ENCODE peak calls at places on chromosomes 16 and 17, in four cellular contexts. One of them, this sample, is unnamed.

GRCh38 chr17:41654134-41654907 is 29.9 kb upstream of the KRT17 start:
- DNase-seq in GM12865: no peak
- DNase-seq in mesothelial cell of epicardium: no peak
- DNase-seq in lower leg skin: peak; percentile 94
- DNase-seq in this sample: no peak

GRCh38 chr16:78437352-78437968 is 338.0 kb downstream of the WWOX start:
- DNase-seq in GM12865: peak; percentile 17
- DNase-seq in mesothelial cell of epicardium: peak; percentile 40
- DNase-seq in lower leg skin: no peak
- DNase-seq in this sample: no peak

GRCh38 chr17:8162232-8162996 is at the start of gene VAMP2:
- DNase-seq in GM12865: peak; percentile 82
- DNase-seq in mesothelial cell of epicardium: peak; percentile 75
- DNase-seq in lower leg skin: peak; percentile 97
- DNase-seq in this sample: peak; percentile 95

GRCh38 chr16:62254847-62255246 is 218.6 kb upstream of the CDH8 start:
- DNase-seq in GM12865: no peak
- DNase-seq in mesothelial cell of epicardium: no peak
- DNase-seq in lower leg skin: no peak
- DNase-seq in this sample: no peak

GRCh38 chr17:75739801-75740200 is 18.5 kb downstream of the ITGB4 start:
- DNase-seq in GM12865: no peak
- DNase-seq in mesothelial cell of epicardium: no peak
- DNase-seq in lower leg skin: no peak
- DNase-seq in this sample: no peak

GRCh38 chr17:17922198-17922901 is 49.9 kb downstream of the TOM1L2 start:
- DNase-seq in GM12865: no peak
- DNase-seq in mesothelial cell of epicardium: no peak
- DNase-seq in lower leg skin: peak; percentile 54
- DNase-seq in this sample: no peak

GRCh38 chr17:75118307-75118706 is 8.5 kb downstream of the ARMC7 start:
- DNase-seq in GM12865: no peak
- DNase-seq in mesothelial cell of epicardium: no peak
- DNase-seq in lower leg skin: no peak
- DNase-seq in this sample: no peak

GRCh38 chr16:80899804-80900592 is 95.6 kb upstream of the CDYL2 start:
- DNase-seq in GM12865: no peak
- DNase-seq in mesothelial cell of epicardium: no peak
- DNase-seq in lower leg skin: peak; percentile 84
- DNase-seq in this sample: no peak

GRCh38 chr16:82395212-82395611 is 225.2 kb upstream of the MPHOSPH6 start:
- DNase-seq in GM12865: no peak
- DNase-seq in mesothelial cell of epicardium: no peak
- DNase-seq in lower leg skin: peak; percentile 8
- DNase-seq in this sample: no peak

GRCh38 chr17:2860883-2861282 is 64.6 kb downstream of the RAP1GAP2 start:
- DNase-seq in GM12865: no peak
- DNase-seq in mesothelial cell of epicardium: no peak
- DNase-seq in lower leg skin: no peak
- DNase-seq in this sample: no peak

GRCh38 chr17:79242873-79243602 is 168.4 kb downstream of the ENGASE start:
- DNase-seq in GM12865: peak; percentile 34
- DNase-seq in mesothelial cell of epicardium: no peak
- DNase-seq in lower leg skin: no peak
- DNase-seq in this sample: no peak

GRCh38 chr17:76498886-76499667 is 2.1 kb downstream of the RHBDF2 start:
- DNase-seq in GM12865: peak; percentile 89
- DNase-seq in mesothelial cell of epicardium: no peak
- DNase-seq in lower leg skin: no peak
- DNase-seq in this sample: no peak

GRCh38 chr16:27721548-27722265 is 171.8 kb downstream of the KATNIP start:
- DNase-seq in GM12865: no peak
- DNase-seq in mesothelial cell of epicardium: no peak
- DNase-seq in lower leg skin: peak; percentile 93
- DNase-seq in this sample: no peak

GRCh38 chr16:50781043-50781442 is 39.2 kb downstream of the CYLD start:
- DNase-seq in GM12865: no peak
- DNase-seq in mesothelial cell of epicardium: no peak
- DNase-seq in lower leg skin: no peak
- DNase-seq in this sample: no peak

GRCh38 chr17:81537343-81537855 is 9.2 kb downstream of the FSCN2 start:
- DNase-seq in GM12865: peak; percentile 58
- DNase-seq in mesothelial cell of epicardium: no peak
- DNase-seq in lower leg skin: no peak
- DNase-seq in this sample: no peak

GRCh38 chr16:75081179-75081859 is 35.3 kb downstream of the LDHD start:
- DNase-seq in GM12865: peak; percentile 47
- DNase-seq in mesothelial cell of epicardium: no peak
- DNase-seq in lower leg skin: no peak
- DNase-seq in this sample: no peak

GRCh38 chr17:44827863-44828262 is 2.2 kb downstream of the GJC1 start:
- DNase-seq in GM12865: no peak
- DNase-seq in mesothelial cell of epicardium: no peak
- DNase-seq in lower leg skin: no peak
- DNase-seq in this sample: no peak

GRCh38 chr16:75621170-75621477 is 2.0 kb downstream of the ADAT1 start:
- DNase-seq in GM12865: peak; percentile 61
- DNase-seq in mesothelial cell of epicardium: no peak
- DNase-seq in lower leg skin: no peak
- DNase-seq in this sample: no peak

GRCh38 chr17:66344473-66344872 is 42.1 kb downstream of the PRKCA start:
- DNase-seq in GM12865: no peak
- DNase-seq in mesothelial cell of epicardium: no peak
- DNase-seq in lower leg skin: no peak
- DNase-seq in this sample: no peak

GRCh38 chr16:70693231-70693671 is 7.4 kb upstream of the MTSS2 start:
- DNase-seq in GM12865: no peak
- DNase-seq in mesothelial cell of epicardium: no peak
- DNase-seq in lower leg skin: no peak
- DNase-seq in this sample: no peak

GRCh38 chr16:27595461-27595860 is 45.5 kb downstream of the KATNIP start:
- DNase-seq in GM12865: no peak
- DNase-seq in mesothelial cell of epicardium: no peak
- DNase-seq in lower leg skin: no peak
- DNase-seq in this sample: no peak

GRCh38 chr16:17343028-17343427 is 127.7 kb downstream of the XYLT1 start:
- DNase-seq in GM12865: peak; percentile 70
- DNase-seq in mesothelial cell of epicardium: no peak
- DNase-seq in lower leg skin: no peak
- DNase-seq in this sample: no peak

GRCh38 chr17:68700391-68700790 is 99.2 kb upstream of the FAM20A start:
- DNase-seq in GM12865: no peak
- DNase-seq in mesothelial cell of epicardium: no peak
- DNase-seq in lower leg skin: no peak
- DNase-seq in this sample: no peak

GRCh38 chr17:28698253-28698941 is 13.3 kb downstream of the PROCA1 start:
- DNase-seq in GM12865: no peak
- DNase-seq in mesothelial cell of epicardium: no peak
- DNase-seq in lower leg skin: no peak
- DNase-seq in this sample: no peak

GRCh38 chr17:68424861-68425260 is 32.4 kb downstream of the WIPI1 start:
- DNase-seq in GM12865: no peak
- DNase-seq in mesothelial cell of epicardium: no peak
- DNase-seq in lower leg skin: peak; percentile 56
- DNase-seq in this sample: no peak

GRCh38 chr16:27096375-27096774 is 29.6 kb downstream of the C16orf82 start:
- DNase-seq in GM12865: no peak
- DNase-seq in mesothelial cell of epicardium: no peak
- DNase-seq in lower leg skin: peak; percentile 50
- DNase-seq in this sample: no peak

GRCh38 chr17:57294075-57294474 is 37.8 kb downstream of the MSI2 start:
- DNase-seq in GM12865: no peak
- DNase-seq in mesothelial cell of epicardium: no peak
- DNase-seq in lower leg skin: no peak
- DNase-seq in this sample: no peak

GRCh38 chr17:61337247-61337812 is 62.3 kb upstream of the TBX2 start:
- DNase-seq in GM12865: no peak
- DNase-seq in mesothelial cell of epicardium: no peak
- DNase-seq in lower leg skin: no peak
- DNase-seq in this sample: no peak
- TF ChIP-seq CTCF in GM12865: no peak
- TF ChIP-seq CTCF in mesothelial cell of epicardium: no peak
- TF ChIP-seq CTCF in lower leg skin: no peak
- TF ChIP-seq CTCF in this sample: no peak

GRCh38 chr16:67294927-67295326 is 15.6 kb downstream of the PLEKHG4 start:
- DNase-seq in GM12865: no peak
- DNase-seq in mesothelial cell of epicardium: no peak
- DNase-seq in lower leg skin: no peak
- DNase-seq in this sample: no peak
- TF ChIP-seq CTCF in GM12865: no peak
- TF ChIP-seq CTCF in mesothelial cell of epicardium: no peak
- TF ChIP-seq CTCF in lower leg skin: no peak
- TF ChIP-seq CTCF in this sample: peak; percentile 18

GRCh38 chr16:29922986-29923501 is 3.0 kb downstream of the KCTD13 start:
- DNase-seq in GM12865: no peak
- DNase-seq in mesothelial cell of epicardium: no peak
- DNase-seq in lower leg skin: peak; percentile 50
- DNase-seq in this sample: no peak

GRCh38 chr16:29925173-29925804 is 737 bp downstream of the KCTD13 start:
- DNase-seq in GM12865: peak; percentile 18
- DNase-seq in mesothelial cell of epicardium: no peak
- DNase-seq in lower leg skin: peak; percentile 62
- DNase-seq in this sample: no peak

GRCh38 chr16:29925805-29926674 is at the start of gene KCTD13:
- DNase-seq in GM12865: peak; percentile 91
- DNase-seq in mesothelial cell of epicardium: peak; percentile 88
- DNase-seq in lower leg skin: peak; percentile 97
- DNase-seq in this sample: peak; percentile 97

GRCh38 chr16:29927523-29927905 is 1.5 kb upstream of the KCTD13 start:
- DNase-seq in GM12865: no peak
- DNase-seq in mesothelial cell of epicardium: no peak
- DNase-seq in lower leg skin: no peak
- DNase-seq in this sample: no peak

GRCh38 chr16:29926675-29927522 is 873 bp upstream of the KCTD13 start:
- DNase-seq in GM12865: no peak
- DNase-seq in mesothelial cell of epicardium: no peak
- DNase-seq in lower leg skin: peak; percentile 57
- DNase-seq in this sample: no peak
- TF ChIP-seq CTCF in GM12865: no peak
- TF ChIP-seq CTCF in mesothelial cell of epicardium: no peak
- TF ChIP-seq CTCF in lower leg skin: no peak
- TF ChIP-seq CTCF in this sample: no peak

GRCh38 chr16:19555938-19556778 is 655 bp downstream of the VPS35L start:
- DNase-seq in GM12865: peak; percentile 65
- DNase-seq in mesothelial cell of epicardium: no peak
- DNase-seq in lower leg skin: no peak
- DNase-seq in this sample: no peak
- TF ChIP-seq CTCF in GM12865: no peak
- TF ChIP-seq CTCF in mesothelial cell of epicardium: no peak
- TF ChIP-seq CTCF in lower leg skin: no peak
- TF ChIP-seq CTCF in this sample: peak; percentile 37

DNA sequence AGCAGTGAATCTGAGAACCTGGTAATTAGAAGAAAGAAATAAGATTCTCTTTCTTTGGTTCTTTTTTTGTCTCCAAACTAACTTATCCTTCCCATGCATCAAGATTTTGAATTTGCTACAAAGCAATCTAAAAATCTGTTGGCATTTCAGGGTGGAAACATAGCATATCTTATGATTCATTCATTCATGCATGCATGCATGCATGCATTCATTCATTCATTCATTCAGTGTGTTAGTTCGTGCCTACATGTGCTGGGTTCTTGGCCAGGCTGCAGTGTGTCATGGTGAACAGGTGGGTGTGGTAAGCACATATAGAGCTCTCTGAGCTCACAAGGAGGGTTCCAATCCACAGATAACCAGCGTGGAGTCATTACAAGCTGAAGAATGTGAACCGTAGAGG is 410.5 kb downstream of the CPPED1 start:
- DNase-seq in GM12865: no peak
- DNase-seq in mesothelial cell of epicardium: no peak
- DNase-seq in lower leg skin: no peak
- DNase-seq in this sample: no peak
- TF ChIP-seq CTCF in GM12865: no peak
- TF ChIP-seq CTCF in mesothelial cell of epicardium: no peak
- TF ChIP-seq CTCF in lower leg skin: no peak
- TF ChIP-seq CTCF in this sample: no peak

DNA sequence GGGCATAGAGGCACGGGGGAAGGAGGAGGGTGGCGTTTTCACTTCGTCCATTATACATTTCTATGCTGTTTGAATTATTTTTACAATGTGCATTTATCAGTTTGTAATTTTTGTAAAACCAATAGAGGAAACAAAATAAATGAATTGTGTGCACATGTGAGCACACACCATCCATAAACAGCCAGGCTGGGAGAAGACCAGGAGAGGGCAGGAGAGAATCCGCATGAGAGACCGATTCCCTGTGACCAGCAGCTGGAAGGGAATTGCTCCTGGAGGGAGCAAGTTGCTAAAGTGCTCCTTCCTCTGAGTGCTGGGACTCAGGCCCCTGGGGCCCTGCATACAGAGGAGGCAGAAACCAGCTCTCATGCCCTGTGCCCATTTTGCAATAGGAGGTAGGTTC is 126.0 kb downstream of the ABCC12 start:
- DNase-seq in GM12865: no peak
- DNase-seq in mesothelial cell of epicardium: no peak
- DNase-seq in lower leg skin: peak; percentile 28
- DNase-seq in this sample: no peak
- TF ChIP-seq CTCF in GM12865: no peak
- TF ChIP-seq CTCF in mesothelial cell of epicardium: no peak
- TF ChIP-seq CTCF in lower leg skin: no peak
- TF ChIP-seq CTCF in this sample: peak; percentile 8

GRCh38 chr16:30395155-30395991 is at the start of gene ZNF48:
- DNase-seq in GM12865: peak; percentile 89
- DNase-seq in mesothelial cell of epicardium: peak; percentile 64
- DNase-seq in lower leg skin: peak; percentile 93
- DNase-seq in this sample: peak; percentile 94
- TF ChIP-seq CTCF in GM12865: peak; percentile 31
- TF ChIP-seq CTCF in mesothelial cell of epicardium: peak; percentile 19
- TF ChIP-seq CTCF in lower leg skin: no peak
- TF ChIP-seq CTCF in this sample: peak; percentile 31

GRCh38 chr17:6701719-6702118 is 11.4 kb downstream of the SLC13A5 start:
- DNase-seq in GM12865: peak; percentile 37
- DNase-seq in mesothelial cell of epicardium: no peak
- DNase-seq in lower leg skin: no peak
- DNase-seq in this sample: no peak
- TF ChIP-seq CTCF in GM12865: peak; percentile 51
- TF ChIP-seq CTCF in mesothelial cell of epicardium: no peak
- TF ChIP-seq CTCF in lower leg skin: no peak
- TF ChIP-seq CTCF in this sample: peak; percentile 23

This sample was measured in osteocyte.